ENCODE peak calls at places on chromosomes 11 and 22, in six cellular contexts. One of them, this sample, is unnamed.

GRCh38 chr22:39654959-39655579 is 84.5 kb downstream of the CACNA1I start:
- DNase-seq in tibial nerve: no peak
- DNase-seq in IMR-90: no peak
- DNase-seq in Caco-2: no peak
- DNase-seq in thoracic aorta: no peak
- DNase-seq in pancreas: no peak
- DNase-seq in this sample: no peak

GRCh38 chr22:47151490-47151889 is 389.0 kb downstream of the TBC1D22A start:
- DNase-seq in IMR-90: peak; percentile 44
- DNase-seq in tibial nerve: no peak
- DNase-seq in Caco-2: no peak
- DNase-seq in thoracic aorta: no peak
- DNase-seq in pancreas: no peak
- DNase-seq in this sample: no peak

GRCh38 chr22:36465232-36466021 is 16.0 kb downstream of the TXN2 start:
- DNase-seq in pancreas: peak; percentile 99
- DNase-seq in IMR-90: peak; percentile 93
- DNase-seq in thoracic aorta: no peak
- DNase-seq in tibial nerve: no peak
- DNase-seq in Caco-2: no peak
- DNase-seq in this sample: no peak

GRCh38 chr11:62487698-62488551 is 58.7 kb downstream of the AHNAK start:
- DNase-seq in thoracic aorta: no peak
- DNase-seq in Caco-2: no peak
- DNase-seq in tibial nerve: peak; percentile 35
- DNase-seq in IMR-90: no peak
- DNase-seq in pancreas: no peak
- DNase-seq in this sample: no peak

GRCh38 chr11:57598831-57599155 is 1.3 kb downstream of the SERPING1 start:
- DNase-seq in thoracic aorta: no peak
- DNase-seq in pancreas: no peak
- DNase-seq in Caco-2: no peak
- DNase-seq in IMR-90: peak; percentile 53
- DNase-seq in tibial nerve: no peak
- DNase-seq in this sample: no peak

GRCh38 chr11:11987503-11988022 is 20.9 kb downstream of the DKK3 start:
- DNase-seq in pancreas: no peak
- DNase-seq in IMR-90: peak; percentile 78
- DNase-seq in Caco-2: no peak
- DNase-seq in thoracic aorta: no peak
- DNase-seq in tibial nerve: no peak
- DNase-seq in this sample: no peak

GRCh38 chr11:59173080-59173963 is 1.4 kb downstream of the DTX4 start:
- DNase-seq in tibial nerve: no peak
- DNase-seq in pancreas: no peak
- DNase-seq in IMR-90: peak; percentile 30
- DNase-seq in Caco-2: peak; percentile 79
- DNase-seq in thoracic aorta: no peak
- DNase-seq in this sample: peak; percentile 63

GRCh38 chr11:72586591-72587090 is 87.6 kb downstream of the PDE2A start:
- DNase-seq in thoracic aorta: no peak
- DNase-seq in IMR-90: no peak
- DNase-seq in tibial nerve: no peak
- DNase-seq in Caco-2: no peak
- DNase-seq in pancreas: no peak
- DNase-seq in this sample: no peak

GRCh38 chr11:1573847-1574255 is 1.8 kb upstream of the DUSP8 start:
- DNase-seq in tibial nerve: no peak
- DNase-seq in pancreas: peak; percentile 90
- DNase-seq in Caco-2: no peak
- DNase-seq in IMR-90: no peak
- DNase-seq in thoracic aorta: no peak
- DNase-seq in this sample: no peak

GRCh38 chr22:45775062-45775461 is 103.4 kb downstream of the ATXN10 start:
- DNase-seq in Caco-2: no peak
- DNase-seq in tibial nerve: no peak
- DNase-seq in IMR-90: no peak
- DNase-seq in thoracic aorta: no peak
- DNase-seq in pancreas: no peak
- DNase-seq in this sample: no peak
- TF ChIP-seq CTCF in Caco-2: no peak
- TF ChIP-seq CTCF in tibial nerve: no peak
- TF ChIP-seq CTCF in IMR-90: no peak
- TF ChIP-seq CTCF in thoracic aorta: no peak
- TF ChIP-seq CTCF in pancreas: no peak
- TF ChIP-seq CTCF in this sample: no peak

GRCh38 chr11:31761636-31762035 is 49.5 kb downstream of the PAX6 start:
- DNase-seq in pancreas: no peak
- DNase-seq in tibial nerve: no peak
- DNase-seq in thoracic aorta: no peak
- DNase-seq in IMR-90: no peak
- DNase-seq in Caco-2: no peak
- DNase-seq in this sample: no peak
- TF ChIP-seq CTCF in pancreas: no peak
- TF ChIP-seq CTCF in tibial nerve: no peak
- TF ChIP-seq CTCF in thoracic aorta: no peak
- TF ChIP-seq CTCF in IMR-90: no peak
- TF ChIP-seq CTCF in Caco-2: no peak
- TF ChIP-seq CTCF in this sample: no peak

DNA sequence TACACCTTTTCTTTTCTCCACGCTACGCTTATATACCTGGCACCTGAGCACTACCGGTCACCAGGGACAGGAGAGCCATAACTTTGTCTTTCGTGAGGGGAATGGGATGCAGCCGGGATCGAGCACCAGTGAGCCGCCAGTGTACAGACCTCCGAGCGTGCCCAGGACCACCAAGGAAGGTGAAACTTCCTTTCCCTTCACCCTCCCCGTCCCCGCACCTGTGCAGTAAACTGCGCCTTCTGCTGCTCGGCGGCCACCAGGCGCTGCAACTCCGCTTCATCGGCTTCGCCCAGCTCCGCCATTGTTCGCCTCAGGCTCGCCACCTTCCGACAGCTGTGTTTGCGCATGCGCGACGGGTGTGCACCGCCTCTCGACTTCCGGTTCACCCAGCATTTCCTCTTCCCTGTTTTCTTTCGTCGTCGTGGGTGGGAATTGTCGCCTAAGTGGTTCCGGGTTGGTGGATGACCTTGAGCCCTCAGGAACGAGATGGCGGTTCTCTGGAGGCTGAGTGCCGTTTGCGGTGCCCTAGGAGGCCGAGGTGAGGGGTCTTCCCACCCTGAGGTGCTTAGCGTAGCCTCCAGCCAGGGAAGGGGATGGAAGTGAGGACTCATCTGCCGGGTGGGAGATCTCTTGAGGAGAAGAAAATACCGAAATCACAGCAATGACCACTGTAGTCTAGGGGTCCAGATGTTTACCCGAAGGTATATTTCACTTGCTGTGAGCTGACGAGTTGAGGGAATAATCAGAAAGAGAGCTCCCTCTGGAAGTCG is at the start of the genes SDHD and TIMM8B:
- DNase-seq in Caco-2: peak; percentile 99
- DNase-seq in pancreas: peak; percentile 97
- DNase-seq in tibial nerve: peak; percentile 94
- DNase-seq in IMR-90: peak; percentile 96
- DNase-seq in thoracic aorta: peak; percentile 77
- DNase-seq in this sample: peak; percentile 91
- TF ChIP-seq CTCF in Caco-2: no peak
- TF ChIP-seq CTCF in pancreas: no peak
- TF ChIP-seq CTCF in tibial nerve: peak; percentile 56
- TF ChIP-seq CTCF in IMR-90: peak; percentile 44
- TF ChIP-seq CTCF in thoracic aorta: peak; percentile 35
- TF ChIP-seq CTCF in this sample: no peak

GRCh38 chr11:121323208-121323607 is 30.6 kb downstream of the SC5D start:
- DNase-seq in IMR-90: no peak
- DNase-seq in thoracic aorta: no peak
- DNase-seq in Caco-2: no peak
- DNase-seq in tibial nerve: no peak
- DNase-seq in pancreas: no peak
- DNase-seq in this sample: no peak
- TF ChIP-seq CTCF in IMR-90: no peak
- TF ChIP-seq CTCF in thoracic aorta: no peak
- TF ChIP-seq CTCF in Caco-2: peak; percentile 19
- TF ChIP-seq CTCF in tibial nerve: no peak
- TF ChIP-seq CTCF in pancreas: no peak
- TF ChIP-seq CTCF in this sample: no peak